ENCODE peak calls at places on chromosomes 3 and 15, in six cellular contexts. M is HFFc6, N is thoracic aorta, F is ACHN, R is substantia nigra, Y is non-pigmented ciliary epithelial cell. B is an unnamed sample.

GRCh38 chr3:183298708-183299153 is 45.7 kb downstream of the B3GNT5 start:
- DNase-seq in M (peak; percentile 49), R (peak; percentile 64), Y (peak; percentile 79), F (peak; percentile 73), N (no peak), B (peak; percentile 97)

GRCh38 chr3:191774485-191774884 is 313.5 kb downstream of the PYDC2 start:
- DNase-seq in Y (peak; percentile 79), F (peak; percentile 12), R (no peak), M (peak; percentile 88), N (no peak), B (peak; percentile 3)

GRCh38 chr3:190673157-190673556 is 159.3 kb downstream of the IL1RAP start:
- DNase-seq in Y (peak; percentile 6), R (no peak), N (no peak), F (no peak), M (peak; percentile 55), B (no peak)

GRCh38 chr15:43238691-43239131 is 17.9 kb upstream of the EPB42 start:
- DNase-seq in Y (no peak), R (no peak), N (no peak), M (no peak), F (no peak), B (no peak)

GRCh38 chr15:79450648-79451047 is 18.5 kb downstream of the MINAR1 start:
- DNase-seq in R (no peak), M (no peak), Y (no peak), N (no peak), F (no peak), B (no peak)

GRCh38 chr3:42900731-42901420 is 5.1 kb upstream of the ZNF662 start:
- DNase-seq in R (no peak), M (no peak), F (no peak), Y (no peak), N (no peak), B (no peak)

GRCh38 chr15:44084171-44084570 is 110.9 kb downstream of the FRMD5 start:
- DNase-seq in R (no peak), N (no peak), M (no peak), F (peak; percentile 13), Y (no peak), B (no peak)

GRCh38 chr15:39461536-39462140 is 119.2 kb upstream of the THBS1 start:
- DNase-seq in M (no peak), Y (no peak), F (no peak), R (no peak), N (no peak), B (peak; percentile 40)

GRCh38 chr3:17747184-17747889 is 4.9 kb upstream of the TBC1D5 start:
- DNase-seq in M (no peak), F (no peak), N (no peak), R (peak; percentile 3), Y (no peak), B (no peak)

GRCh38 chr3:106589306-106589942 is 720.6 kb upstream of the CBLB start:
- DNase-seq in N (no peak), F (no peak), Y (peak; percentile 53), R (no peak), M (no peak), B (peak; percentile 9)